ENCODE peak calls at places on chromosomes 11 and 22, in four cellular contexts. One of them, this sample, is unnamed.

GRCh38 chr22:43812149-43812842 is at the start of gene EFCAB6:
- DNase-seq in mesenteric fat pad: peak; percentile 96
- DNase-seq in neuronal stem cell: peak; percentile 94
- DNase-seq in mucosa of gallbladder: peak; percentile 94
- DNase-seq in this sample: peak; percentile 80

GRCh38 chr11:112216591-112217105 is 9.6 kb upstream of the PTS start:
- DNase-seq in mesenteric fat pad: no peak
- DNase-seq in neuronal stem cell: no peak
- DNase-seq in mucosa of gallbladder: no peak
- DNase-seq in this sample: no peak

GRCh38 chr22:39526736-39527171 is 5.8 kb downstream of the RPS19BP1 start:
- DNase-seq in neuronal stem cell: no peak
- DNase-seq in mucosa of gallbladder: no peak
- DNase-seq in mesenteric fat pad: no peak
- DNase-seq in this sample: no peak

GRCh38 chr11:94583885-94584500 is 16.8 kb downstream of the PIWIL4 start:
- DNase-seq in neuronal stem cell: no peak
- DNase-seq in mesenteric fat pad: no peak
- DNase-seq in mucosa of gallbladder: no peak
- DNase-seq in this sample: no peak

GRCh38 chr11:1053121-1053901 is 16.8 kb upstream of the MUC6 start:
- DNase-seq in mesenteric fat pad: no peak
- DNase-seq in neuronal stem cell: no peak
- DNase-seq in mucosa of gallbladder: no peak
- DNase-seq in this sample: no peak

GRCh38 chr11:336666-337002 is 16.0 kb upstream of the IFITM3 start:
- DNase-seq in mesenteric fat pad: no peak
- DNase-seq in neuronal stem cell: no peak
- DNase-seq in mucosa of gallbladder: no peak
- DNase-seq in this sample: no peak

GRCh38 chr22:47933891-47934290 is 1171.4 kb downstream of the TBC1D22A start:
- DNase-seq in neuronal stem cell: no peak
- DNase-seq in mucosa of gallbladder: no peak
- DNase-seq in mesenteric fat pad: no peak
- DNase-seq in this sample: no peak

GRCh38 chr11:69881467-69882269 is 62.5 kb upstream of the FGF3 start:
- DNase-seq in mesenteric fat pad: no peak
- DNase-seq in mucosa of gallbladder: no peak
- DNase-seq in neuronal stem cell: no peak
- DNase-seq in this sample: no peak

GRCh38 chr11:102345923-102346322 is 1.1 kb upstream of the BIRC2 start:
- DNase-seq in neuronal stem cell: peak; percentile 1
- DNase-seq in mesenteric fat pad: no peak
- DNase-seq in mucosa of gallbladder: no peak
- DNase-seq in this sample: no peak

GRCh38 chr22:50670513-50670912 is 2.1 kb upstream of the SHANK3 start:
- DNase-seq in mesenteric fat pad: no peak
- DNase-seq in neuronal stem cell: no peak
- DNase-seq in mucosa of gallbladder: no peak
- DNase-seq in this sample: no peak

GRCh38 chr11:37465221-37465620 is 867.2 kb upstream of the RAG2 start:
- DNase-seq in mesenteric fat pad: no peak
- DNase-seq in mucosa of gallbladder: no peak
- DNase-seq in neuronal stem cell: no peak
- DNase-seq in this sample: no peak

GRCh38 chr11:117930668-117931330 is 1.6 kb upstream of the TMPRSS13 start:
- DNase-seq in mesenteric fat pad: peak; percentile 87
- DNase-seq in neuronal stem cell: no peak
- DNase-seq in mucosa of gallbladder: no peak
- DNase-seq in this sample: no peak

This sample was measured in CMK.